ENCODE peak calls at places on chromosome 4, in six cellular contexts. One of them, this sample, is unnamed.

GRCh38 chr4:149997881-149998421 is 80.3 kb upstream of the DCLK2 start:
- DNase-seq in HS-27A: no peak
- DNase-seq in mesenteric fat pad: no peak
- DNase-seq in activated naive CD4-positive, alpha-beta T cell treated with anti-CD3 and anti-CD28 coated beads for 36 hours: peak
- DNase-seq in NCI-H146: no peak
- DNase-seq in H4: peak
- DNase-seq in this sample: no peak

GRCh38 chr4:155796031-155796430 is 37.2 kb downstream of the GUCY1B1 start:
- DNase-seq in activated naive CD4-positive, alpha-beta T cell treated with anti-CD3 and anti-CD28 coated beads for 36 hours: no peak
- DNase-seq in mesenteric fat pad: no peak
- DNase-seq in H4: peak
- DNase-seq in HS-27A: no peak
- DNase-seq in NCI-H146: no peak
- DNase-seq in this sample: no peak

GRCh38 chr4:107747748-107748486 is 27.9 kb upstream of the PAPSS1 start:
- DNase-seq in H4: no peak
- DNase-seq in NCI-H146: peak
- DNase-seq in mesenteric fat pad: no peak
- DNase-seq in activated naive CD4-positive, alpha-beta T cell treated with anti-CD3 and anti-CD28 coated beads for 36 hours: no peak
- DNase-seq in HS-27A: no peak
- DNase-seq in this sample: peak

GRCh38 chr4:73315091-73315490 is 56.5 kb upstream of the ANKRD17 start:
- DNase-seq in mesenteric fat pad: no peak
- DNase-seq in activated naive CD4-positive, alpha-beta T cell treated with anti-CD3 and anti-CD28 coated beads for 36 hours: no peak
- DNase-seq in HS-27A: no peak
- DNase-seq in H4: no peak
- DNase-seq in NCI-H146: no peak
- DNase-seq in this sample: no peak

GRCh38 chr4:41569957-41570356 is 32.0 kb downstream of the LIMCH1 start:
- DNase-seq in NCI-H146: no peak
- DNase-seq in mesenteric fat pad: no peak
- DNase-seq in HS-27A: no peak
- DNase-seq in activated naive CD4-positive, alpha-beta T cell treated with anti-CD3 and anti-CD28 coated beads for 36 hours: no peak
- DNase-seq in H4: no peak
- DNase-seq in this sample: no peak

GRCh38 chr4:183908284-183908683 is 3.2 kb downstream of the STOX2 start:
- DNase-seq in mesenteric fat pad: no peak
- DNase-seq in H4: no peak
- DNase-seq in activated naive CD4-positive, alpha-beta T cell treated with anti-CD3 and anti-CD28 coated beads for 36 hours: no peak
- DNase-seq in HS-27A: no peak
- DNase-seq in NCI-H146: no peak
- DNase-seq in this sample: no peak

GRCh38 chr4:55183926-55184599 is 58.7 kb upstream of the KDR start:
- DNase-seq in H4: peak
- DNase-seq in HS-27A: peak
- DNase-seq in mesenteric fat pad: no peak
- DNase-seq in NCI-H146: no peak
- DNase-seq in activated naive CD4-positive, alpha-beta T cell treated with anti-CD3 and anti-CD28 coated beads for 36 hours: peak
- DNase-seq in this sample: no peak

GRCh38 chr4:41361831-41362646 is 105.3 kb downstream of the UCHL1 start:
- DNase-seq in HS-27A: no peak
- DNase-seq in NCI-H146: no peak
- DNase-seq in activated naive CD4-positive, alpha-beta T cell treated with anti-CD3 and anti-CD28 coated beads for 36 hours: no peak
- DNase-seq in mesenteric fat pad: no peak
- DNase-seq in H4: no peak
- DNase-seq in this sample: no peak

GRCh38 chr4:152951348-152951747 is 15.2 kb downstream of the FHDC1 start:
- DNase-seq in activated naive CD4-positive, alpha-beta T cell treated with anti-CD3 and anti-CD28 coated beads for 36 hours: no peak
- DNase-seq in mesenteric fat pad: no peak
- DNase-seq in H4: no peak
- DNase-seq in NCI-H146: no peak
- DNase-seq in HS-27A: no peak
- DNase-seq in this sample: no peak

GRCh38 chr4:2843909-2844584 is 403 bp downstream of the ADD1 start:
- DNase-seq in HS-27A: no peak
- DNase-seq in mesenteric fat pad: no peak
- DNase-seq in H4: no peak
- DNase-seq in NCI-H146: peak
- DNase-seq in activated naive CD4-positive, alpha-beta T cell treated with anti-CD3 and anti-CD28 coated beads for 36 hours: peak
- DNase-seq in this sample: no peak

GRCh38 chr4:109701566-109702399 is 1.5 kb downstream of the CASP6 start:
- DNase-seq in NCI-H146: peak
- DNase-seq in activated naive CD4-positive, alpha-beta T cell treated with anti-CD3 and anti-CD28 coated beads for 36 hours: no peak
- DNase-seq in mesenteric fat pad: no peak
- DNase-seq in HS-27A: no peak
- DNase-seq in H4: no peak
- DNase-seq in this sample: no peak

GRCh38 chr4:83221897-83222441 is 62.6 kb downstream of the COQ2 start:
- DNase-seq in NCI-H146: no peak
- DNase-seq in mesenteric fat pad: no peak
- DNase-seq in activated naive CD4-positive, alpha-beta T cell treated with anti-CD3 and anti-CD28 coated beads for 36 hours: no peak
- DNase-seq in HS-27A: no peak
- DNase-seq in H4: no peak
- DNase-seq in this sample: no peak

GRCh38 chr4:161546902-161547301 is 616.9 kb downstream of the FSTL5 start:
- DNase-seq in HS-27A: no peak
- DNase-seq in mesenteric fat pad: no peak
- DNase-seq in activated naive CD4-positive, alpha-beta T cell treated with anti-CD3 and anti-CD28 coated beads for 36 hours: no peak
- DNase-seq in H4: peak
- DNase-seq in NCI-H146: no peak
- DNase-seq in this sample: no peak

GRCh38 chr4:83083925-83084475 is 30.5 kb downstream of the PLAC8 start:
- DNase-seq in H4: no peak
- DNase-seq in mesenteric fat pad: no peak
- DNase-seq in NCI-H146: no peak
- DNase-seq in activated naive CD4-positive, alpha-beta T cell treated with anti-CD3 and anti-CD28 coated beads for 36 hours: peak
- DNase-seq in HS-27A: no peak
- DNase-seq in this sample: no peak

GRCh38 chr4:185534850-185535761 is at the start of gene PDLIM3:
- DNase-seq in HS-27A: no peak
- DNase-seq in activated naive CD4-positive, alpha-beta T cell treated with anti-CD3 and anti-CD28 coated beads for 36 hours: peak
- DNase-seq in mesenteric fat pad: peak
- DNase-seq in NCI-H146: peak
- DNase-seq in H4: no peak
- DNase-seq in this sample: peak

GRCh38 chr4:186765673-186766546 is 42.3 kb upstream of the FAT1 start:
- DNase-seq in NCI-H146: no peak
- DNase-seq in H4: no peak
- DNase-seq in mesenteric fat pad: no peak
- DNase-seq in HS-27A: no peak
- DNase-seq in activated naive CD4-positive, alpha-beta T cell treated with anti-CD3 and anti-CD28 coated beads for 36 hours: no peak
- DNase-seq in this sample: no peak

GRCh38 chr4:53192496-53192895 is 173.4 kb downstream of the SCFD2 start:
- DNase-seq in NCI-H146: no peak
- DNase-seq in mesenteric fat pad: no peak
- DNase-seq in HS-27A: no peak
- DNase-seq in H4: no peak
- DNase-seq in activated naive CD4-positive, alpha-beta T cell treated with anti-CD3 and anti-CD28 coated beads for 36 hours: no peak
- DNase-seq in this sample: no peak

GRCh38 chr4:150244600-150244999 is 166.4 kb downstream of the DCLK2 start:
- DNase-seq in mesenteric fat pad: no peak
- DNase-seq in activated naive CD4-positive, alpha-beta T cell treated with anti-CD3 and anti-CD28 coated beads for 36 hours: no peak
- DNase-seq in NCI-H146: peak
- DNase-seq in H4: peak
- DNase-seq in HS-27A: no peak
- DNase-seq in this sample: peak

GRCh38 chr4:90641856-90642599 is 514.8 kb downstream of the CCSER1 start:
- DNase-seq in activated naive CD4-positive, alpha-beta T cell treated with anti-CD3 and anti-CD28 coated beads for 36 hours: no peak
- DNase-seq in mesenteric fat pad: no peak
- DNase-seq in H4: no peak
- DNase-seq in NCI-H146: no peak
- DNase-seq in HS-27A: no peak
- DNase-seq in this sample: no peak

GRCh38 chr4:186570193-186570996 is 15.0 kb upstream of the MTNR1A start:
- DNase-seq in mesenteric fat pad: no peak
- DNase-seq in HS-27A: no peak
- DNase-seq in NCI-H146: no peak
- DNase-seq in H4: no peak
- DNase-seq in activated naive CD4-positive, alpha-beta T cell treated with anti-CD3 and anti-CD28 coated beads for 36 hours: no peak
- DNase-seq in this sample: no peak

GRCh38 chr4:19739101-19739651 is 512.5 kb upstream of the SLIT2 start:
- DNase-seq in HS-27A: peak
- DNase-seq in activated naive CD4-positive, alpha-beta T cell treated with anti-CD3 and anti-CD28 coated beads for 36 hours: no peak
- DNase-seq in NCI-H146: no peak
- DNase-seq in H4: peak
- DNase-seq in mesenteric fat pad: no peak
- DNase-seq in this sample: no peak

GRCh38 chr4:81207793-81208192 is 7.2 kb downstream of the PRKG2 start:
- DNase-seq in mesenteric fat pad: no peak
- DNase-seq in NCI-H146: no peak
- DNase-seq in H4: no peak
- DNase-seq in activated naive CD4-positive, alpha-beta T cell treated with anti-CD3 and anti-CD28 coated beads for 36 hours: no peak
- DNase-seq in HS-27A: no peak
- DNase-seq in this sample: no peak

GRCh38 chr4:111941957-111942356 is 203.3 kb upstream of the FAM241A start:
- DNase-seq in activated naive CD4-positive, alpha-beta T cell treated with anti-CD3 and anti-CD28 coated beads for 36 hours: no peak
- DNase-seq in NCI-H146: no peak
- DNase-seq in HS-27A: no peak
- DNase-seq in H4: no peak
- DNase-seq in mesenteric fat pad: no peak
- DNase-seq in this sample: no peak

GRCh38 chr4:142452132-142452855 is 393.8 kb downstream of the INPP4B start:
- DNase-seq in mesenteric fat pad: no peak
- DNase-seq in NCI-H146: no peak
- DNase-seq in HS-27A: no peak
- DNase-seq in activated naive CD4-positive, alpha-beta T cell treated with anti-CD3 and anti-CD28 coated beads for 36 hours: no peak
- DNase-seq in H4: no peak
- DNase-seq in this sample: no peak

GRCh38 chr4:65893957-65894755 is 223.9 kb upstream of the EPHA5 start:
- DNase-seq in activated naive CD4-positive, alpha-beta T cell treated with anti-CD3 and anti-CD28 coated beads for 36 hours: no peak
- DNase-seq in HS-27A: no peak
- DNase-seq in H4: no peak
- DNase-seq in NCI-H146: no peak
- DNase-seq in mesenteric fat pad: no peak
- DNase-seq in this sample: no peak

GRCh38 chr4:2871911-2872310 is 28.3 kb downstream of the ADD1 start:
- DNase-seq in activated naive CD4-positive, alpha-beta T cell treated with anti-CD3 and anti-CD28 coated beads for 36 hours: peak
- DNase-seq in H4: no peak
- DNase-seq in NCI-H146: no peak
- DNase-seq in HS-27A: no peak
- DNase-seq in mesenteric fat pad: no peak
- DNase-seq in this sample: no peak

GRCh38 chr4:157576671-157577070 is 356.1 kb downstream of the GRIA2 start:
- DNase-seq in NCI-H146: no peak
- DNase-seq in HS-27A: no peak
- DNase-seq in mesenteric fat pad: no peak
- DNase-seq in H4: no peak
- DNase-seq in activated naive CD4-positive, alpha-beta T cell treated with anti-CD3 and anti-CD28 coated beads for 36 hours: no peak
- DNase-seq in this sample: no peak

GRCh38 chr4:172995161-172995560 is 173.4 kb upstream of the GALNT7 start:
- DNase-seq in H4: no peak
- DNase-seq in HS-27A: no peak
- DNase-seq in activated naive CD4-positive, alpha-beta T cell treated with anti-CD3 and anti-CD28 coated beads for 36 hours: no peak
- DNase-seq in mesenteric fat pad: no peak
- DNase-seq in NCI-H146: no peak
- DNase-seq in this sample: no peak

GRCh38 chr4:602559-602942 is 22.8 kb upstream of the PDE6B start:
- DNase-seq in mesenteric fat pad: no peak
- DNase-seq in activated naive CD4-positive, alpha-beta T cell treated with anti-CD3 and anti-CD28 coated beads for 36 hours: peak
- DNase-seq in HS-27A: no peak
- DNase-seq in H4: peak
- DNase-seq in NCI-H146: peak
- DNase-seq in this sample: no peak

GRCh38 chr4:42237451-42237850 is 85.0 kb upstream of the BEND4 start:
- DNase-seq in activated naive CD4-positive, alpha-beta T cell treated with anti-CD3 and anti-CD28 coated beads for 36 hours: no peak
- DNase-seq in H4: no peak
- DNase-seq in NCI-H146: no peak
- DNase-seq in mesenteric fat pad: no peak
- DNase-seq in HS-27A: no peak
- DNase-seq in this sample: no peak

GRCh38 chr4:139838811-139839210 is 173.2 kb downstream of the MGST2 start:
- DNase-seq in NCI-H146: no peak
- DNase-seq in H4: no peak
- DNase-seq in mesenteric fat pad: no peak
- DNase-seq in HS-27A: no peak
- DNase-seq in activated naive CD4-positive, alpha-beta T cell treated with anti-CD3 and anti-CD28 coated beads for 36 hours: no peak
- DNase-seq in this sample: no peak

GRCh38 chr4:172843273-172843672 is 325.3 kb upstream of the GALNT7 start:
- DNase-seq in NCI-H146: no peak
- DNase-seq in H4: no peak
- DNase-seq in HS-27A: no peak
- DNase-seq in mesenteric fat pad: no peak
- DNase-seq in activated naive CD4-positive, alpha-beta T cell treated with anti-CD3 and anti-CD28 coated beads for 36 hours: no peak
- DNase-seq in this sample: no peak

GRCh38 chr4:158016511-158016910 is 156.3 kb downstream of the GASK1B start:
- DNase-seq in activated naive CD4-positive, alpha-beta T cell treated with anti-CD3 and anti-CD28 coated beads for 36 hours: no peak
- DNase-seq in NCI-H146: no peak
- DNase-seq in HS-27A: no peak
- DNase-seq in mesenteric fat pad: no peak
- DNase-seq in H4: no peak
- DNase-seq in this sample: no peak

GRCh38 chr4:158535130-158535614 is 13.5 kb downstream of the RXFP1 start:
- DNase-seq in HS-27A: peak
- DNase-seq in NCI-H146: no peak
- DNase-seq in activated naive CD4-positive, alpha-beta T cell treated with anti-CD3 and anti-CD28 coated beads for 36 hours: peak
- DNase-seq in mesenteric fat pad: no peak
- DNase-seq in H4: peak
- DNase-seq in this sample: no peak

GRCh38 chr4:6470502-6471302 is 1.7 kb downstream of the PPP2R2C start:
- DNase-seq in activated naive CD4-positive, alpha-beta T cell treated with anti-CD3 and anti-CD28 coated beads for 36 hours: peak
- DNase-seq in NCI-H146: peak
- DNase-seq in mesenteric fat pad: no peak
- DNase-seq in HS-27A: no peak
- DNase-seq in H4: peak
- DNase-seq in this sample: no peak

GRCh38 chr4:1582227-1582626 is 101.9 kb downstream of the FAM53A start:
- DNase-seq in NCI-H146: no peak
- DNase-seq in H4: no peak
- DNase-seq in activated naive CD4-positive, alpha-beta T cell treated with anti-CD3 and anti-CD28 coated beads for 36 hours: no peak
- DNase-seq in mesenteric fat pad: no peak
- DNase-seq in HS-27A: no peak
- DNase-seq in this sample: no peak

This sample was measured in NCI-H748 treated with DMSO at 0.1 percent for 48 hours.